ENCODE peak calls at places on chromosomes 6 and 20, in nine cellular contexts. S is activated CD4-positive, alpha-beta T cell treated with anti-CD3 and anti-CD28 coated beads for 48 hours; C is effector CD8-positive, alpha-beta T cell; K is effector CD4-positive, alpha-beta T cell; J is lung microvascular endothelial cell; B is activated CD8-positive, alpha-beta memory T cell treated with anti-CD3 and anti-CD28 coated beads, Interleukin-2, amount 50 U/mL, for 4 hours; F is substantia nigra; D is OCI-LY7; W is SK-N-SH. M is an unnamed sample.

GRCh38 chr6:62891065-62891647 is 320.1 kb upstream of the FKBP1C start:
- DNase-seq in S (no peak), C (no peak), K (no peak), J (no peak), B (no peak), F (no peak), D (peak; percentile 29), W (peak; percentile 0), M (no peak)

GRCh38 chr6:148074291-148074690 is 268.3 kb upstream of the SASH1 start:
- DNase-seq in S (no peak), C (no peak), K (no peak), J (no peak), B (no peak), F (no peak), D (no peak), W (no peak), M (no peak)

GRCh38 chr20:18513208-18513607 is 5.5 kb downstream of the SEC23B start:
- DNase-seq in S (no peak), C (no peak), K (no peak), J (no peak), B (no peak), F (no peak), D (no peak), W (no peak), M (no peak)

GRCh38 chr6:108114861-108115597 is 40.5 kb upstream of the OSTM1 start:
- DNase-seq in S (peak; percentile 64), C (no peak), K (no peak), J (peak; percentile 80), B (peak; percentile 19), F (peak; percentile 19), D (no peak), W (peak; percentile 80), M (no peak)

GRCh38 chr6:70375166-70375565 is 38.1 kb upstream of the FAM135A start:
- DNase-seq in S (no peak), C (no peak), K (no peak), J (peak; percentile 4), B (no peak), F (no peak), D (no peak), W (no peak), M (no peak)

GRCh38 chr6:170023620-170024521 is 267.0 kb downstream of the DLL1 start:
- DNase-seq in S (no peak), C (no peak), K (no peak), J (no peak), B (no peak), F (no peak), D (no peak), W (no peak), M (peak; percentile 22)

GRCh38 chr6:147222160-147222838 is 18.1 kb downstream of the STXBP5 start:
- DNase-seq in S (no peak), C (no peak), K (no peak), J (peak; percentile 37), B (no peak), F (no peak), D (no peak), W (no peak), M (no peak)

GRCh38 chr6:108768176-108768555 is 80.1 kb upstream of the ARMC2 start:
- DNase-seq in S (no peak), C (no peak), K (no peak), J (no peak), B (no peak), F (no peak), D (no peak), W (no peak), M (no peak)

GRCh38 chr20:36352843-36353553 is 46.9 kb downstream of the DLGAP4 start:
- DNase-seq in S (no peak), C (no peak), K (no peak), J (no peak), B (no peak), F (no peak), D (no peak), W (no peak), M (no peak)

GRCh38 chr6:158770948-158771347 is 48.2 kb downstream of the EZR start:
- DNase-seq in S (no peak), C (no peak), K (no peak), J (no peak), B (no peak), F (peak; percentile 40), D (no peak), W (no peak), M (no peak)

GRCh38 chr20:37823276-37823980 is 79.5 kb upstream of the VSTM2L start:
- DNase-seq in S (no peak), C (no peak), K (no peak), J (peak; percentile 31), B (no peak), F (no peak), D (no peak), W (no peak), M (no peak)

GRCh38 chr6:12245763-12246720 is 44.1 kb upstream of the EDN1 start:
- DNase-seq in S (no peak), C (no peak), K (no peak), J (peak; percentile 20), B (no peak), F (no peak), D (no peak), W (no peak), M (no peak)

GRCh38 chr6:157607317-157608109 is 215.5 kb upstream of the SNX9 start:
- DNase-seq in S (no peak), C (no peak), K (no peak), J (no peak), B (no peak), F (no peak), D (peak; percentile 79), W (no peak), M (no peak)

GRCh38 chr6:34496103-34496685 is 30.3 kb downstream of the PACSIN1 start:
- DNase-seq in S (no peak), C (no peak), K (no peak), J (no peak), B (no peak), F (no peak), D (no peak), W (peak; percentile 18), M (no peak)

GRCh38 chr20:57193094-57193493 is 73.3 kb downstream of the BMP7 start:
- DNase-seq in S (no peak), C (no peak), K (no peak), J (no peak), B (no peak), F (no peak), D (no peak), W (no peak), M (no peak)

GRCh38 chr6:158230967-158231550 is 62.9 kb downstream of the GTF2H5 start:
- DNase-seq in S (no peak), C (no peak), K (no peak), J (no peak), B (no peak), F (no peak), D (no peak), W (no peak), M (no peak)

GRCh38 chr20:36092424-36093024 is 62.0 kb upstream of the EPB41L1 start:
- DNase-seq in S (peak; percentile 6), C (no peak), K (no peak), J (peak; percentile 40), B (peak; percentile 16), F (no peak), D (no peak), W (peak; percentile 85), M (peak; percentile 53)

GRCh38 chr6:134060491-134061106 is 8.2 kb upstream of the SLC2A12 start:
- DNase-seq in S (no peak), C (no peak), K (no peak), J (peak; percentile 52), B (no peak), F (no peak), D (no peak), W (no peak), M (no peak)

GRCh38 chr6:143536461-143536865 is 24.9 kb upstream of the FUCA2 start:
- DNase-seq in S (peak; percentile 61), C (no peak), K (peak; percentile 30), J (peak; percentile 40), B (peak; percentile 44), F (no peak), D (peak; percentile 13), W (no peak), M (peak; percentile 66)

GRCh38 chr6:114712129-114712662 is 369.4 kb upstream of the HS3ST5 start:
- DNase-seq in S (no peak), C (no peak), K (no peak), J (no peak), B (no peak), F (no peak), D (no peak), W (no peak), M (no peak)

GRCh38 chr20:47167846-47168245 is 188.7 kb downstream of the ZMYND8 start:
- DNase-seq in S (no peak), C (no peak), K (no peak), J (no peak), B (no peak), F (no peak), D (no peak), W (no peak), M (no peak)

GRCh38 chr6:128068110-128068460 is 167.2 kb upstream of the THEMIS start:
- DNase-seq in S (no peak), C (no peak), K (no peak), J (no peak), B (no peak), F (no peak), D (no peak), W (no peak), M (no peak)

M was measured in stomach.